ENCODE peak calls at places on chromosomes 12 and 14, in nine cellular contexts. One of them, this sample, is unnamed.
A peak's percentile ranks its signal among the peaks of the same experiment; 100 is the strongest.

GRCh38 chr14:78983126-78983525 is 813.0 kb downstream of the NRXN3 start:
- DNase-seq in aorta: no peak
- DNase-seq in A549: no peak
- DNase-seq in GM06990: no peak
- DNase-seq in CD4-positive, alpha-beta memory T cell: no peak
- DNase-seq in AG10803: peak; percentile 38
- DNase-seq in cardiac fibroblast: peak; percentile 52
- DNase-seq in CD8-positive, alpha-beta T cell: no peak
- DNase-seq in GM12865: no peak
- DNase-seq in this sample: no peak

GRCh38 chr14:104296388-104297312 is 158.3 kb downstream of the KIF26A start:
- DNase-seq in aorta: peak; percentile 72
- DNase-seq in A549: no peak
- DNase-seq in GM06990: no peak
- DNase-seq in CD4-positive, alpha-beta memory T cell: no peak
- DNase-seq in AG10803: no peak
- DNase-seq in cardiac fibroblast: peak; percentile 13
- DNase-seq in CD8-positive, alpha-beta T cell: no peak
- DNase-seq in GM12865: no peak
- DNase-seq in this sample: no peak

GRCh38 chr14:76828339-76829015 is 2.3 kb downstream of the LRRC74A start:
- DNase-seq in aorta: no peak
- DNase-seq in A549: no peak
- DNase-seq in GM06990: no peak
- DNase-seq in CD4-positive, alpha-beta memory T cell: no peak
- DNase-seq in AG10803: no peak
- DNase-seq in cardiac fibroblast: peak; percentile 21
- DNase-seq in CD8-positive, alpha-beta T cell: no peak
- DNase-seq in GM12865: no peak
- DNase-seq in this sample: no peak

GRCh38 chr14:29927596-29928341 is at the start of gene PRKD1:
- DNase-seq in aorta: peak; percentile 90
- DNase-seq in A549: peak; percentile 65
- DNase-seq in GM06990: peak; percentile 3
- DNase-seq in CD4-positive, alpha-beta memory T cell: no peak
- DNase-seq in AG10803: peak; percentile 71
- DNase-seq in cardiac fibroblast: peak; percentile 83
- DNase-seq in CD8-positive, alpha-beta T cell: no peak
- DNase-seq in GM12865: no peak
- DNase-seq in this sample: no peak

GRCh38 chr12:45994736-45995135 is 4.4 kb upstream of the SCAF11 start:
- DNase-seq in aorta: no peak
- DNase-seq in A549: no peak
- DNase-seq in GM06990: no peak
- DNase-seq in CD4-positive, alpha-beta memory T cell: no peak
- DNase-seq in AG10803: no peak
- DNase-seq in cardiac fibroblast: no peak
- DNase-seq in CD8-positive, alpha-beta T cell: no peak
- DNase-seq in GM12865: no peak
- DNase-seq in this sample: no peak

GRCh38 chr14:62711351-62712023 is 333.8 kb downstream of the KCNH5 start:
- DNase-seq in aorta: no peak
- DNase-seq in A549: no peak
- DNase-seq in GM06990: no peak
- DNase-seq in CD4-positive, alpha-beta memory T cell: no peak
- DNase-seq in AG10803: no peak
- DNase-seq in cardiac fibroblast: no peak
- DNase-seq in CD8-positive, alpha-beta T cell: no peak
- DNase-seq in GM12865: no peak
- DNase-seq in this sample: no peak

GRCh38 chr12:77767335-77767734 is 63.4 kb upstream of the NAV3 start:
- DNase-seq in aorta: no peak
- DNase-seq in A549: no peak
- DNase-seq in GM06990: no peak
- DNase-seq in CD4-positive, alpha-beta memory T cell: no peak
- DNase-seq in AG10803: no peak
- DNase-seq in cardiac fibroblast: no peak
- DNase-seq in CD8-positive, alpha-beta T cell: no peak
- DNase-seq in GM12865: no peak
- DNase-seq in this sample: no peak

GRCh38 chr12:9331218-9331626 is 123.0 kb upstream of the PZP start:
- DNase-seq in aorta: peak; percentile 84
- DNase-seq in A549: peak; percentile 35
- DNase-seq in GM06990: peak; percentile 24
- DNase-seq in CD4-positive, alpha-beta memory T cell: peak; percentile 54
- DNase-seq in AG10803: peak; percentile 37
- DNase-seq in cardiac fibroblast: peak; percentile 65
- DNase-seq in CD8-positive, alpha-beta T cell: peak; percentile 71
- DNase-seq in GM12865: peak; percentile 77
- DNase-seq in this sample: peak; percentile 25

GRCh38 chr12:52821826-52822660 is 8.1 kb upstream of the KRT4 start:
- DNase-seq in aorta: peak; percentile 61
- DNase-seq in A549: peak; percentile 31
- DNase-seq in GM06990: no peak
- DNase-seq in CD4-positive, alpha-beta memory T cell: no peak
- DNase-seq in AG10803: peak; percentile 39
- DNase-seq in cardiac fibroblast: peak; percentile 21
- DNase-seq in CD8-positive, alpha-beta T cell: no peak
- DNase-seq in GM12865: no peak
- DNase-seq in this sample: no peak

DNA sequence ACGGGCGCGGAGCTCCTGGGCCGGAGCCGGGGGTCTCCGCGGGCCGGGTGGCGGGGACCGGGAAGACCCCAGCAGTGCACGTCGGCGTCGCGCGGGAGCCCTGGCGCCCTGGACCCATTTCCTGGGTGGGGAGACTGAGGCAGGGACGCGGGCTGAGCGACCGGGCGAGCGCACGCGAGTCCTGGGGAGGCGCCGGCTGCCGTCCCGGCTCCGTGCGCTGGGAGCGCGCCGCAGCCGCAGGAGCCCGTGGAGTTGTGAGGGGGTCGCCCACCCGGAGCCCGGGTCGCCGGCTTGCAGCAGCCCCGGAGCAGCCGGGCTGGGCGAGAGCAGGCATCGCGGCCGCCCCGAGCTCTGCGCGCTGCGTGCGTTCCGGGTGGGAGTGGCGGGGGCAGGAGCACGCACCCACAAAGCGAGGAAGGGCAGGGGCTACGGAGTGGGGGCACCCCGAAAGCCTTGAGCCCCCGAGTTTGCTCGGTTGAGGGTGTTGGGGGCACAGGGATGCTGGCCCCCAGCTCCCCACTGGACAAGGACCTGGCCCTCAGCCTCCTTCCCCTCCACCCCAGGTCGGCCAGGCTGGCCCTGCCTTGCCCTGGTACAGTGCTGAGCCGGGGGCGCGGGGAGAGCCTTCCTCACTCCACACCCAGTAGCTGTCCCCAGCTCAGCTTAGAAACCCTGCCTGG is 618 bp downstream of the MMP17 start:
- DNase-seq in aorta: peak; percentile 80
- DNase-seq in A549: no peak
- DNase-seq in GM06990: no peak
- DNase-seq in CD4-positive, alpha-beta memory T cell: no peak
- DNase-seq in AG10803: no peak
- DNase-seq in cardiac fibroblast: no peak
- DNase-seq in CD8-positive, alpha-beta T cell: no peak
- DNase-seq in GM12865: no peak
- DNase-seq in this sample: no peak
- H3K4me3 ChIP-seq in aorta: peak overlapping the region; percentile 27
- H3K4me3 ChIP-seq in A549: peak overlapping the region; percentile 91
- H3K4me3 ChIP-seq in GM06990: peak overlapping the region; percentile 10
- H3K4me3 ChIP-seq in CD4-positive, alpha-beta memory T cell: no peak overlapping the region
- H3K4me3 ChIP-seq in AG10803: peak overlapping the region; percentile 76
- H3K4me3 ChIP-seq in cardiac fibroblast: peak overlapping the region; percentile 63
- H3K4me3 ChIP-seq in CD8-positive, alpha-beta T cell: peak overlapping the region; percentile 15
- H3K4me3 ChIP-seq in GM12865: peak overlapping the region; percentile 22
- H3K4me3 ChIP-seq in this sample: no peak overlapping the region

GRCh38 chr12:109832534-109833306 is 478 bp downstream of the TRPV4 start:
- DNase-seq in aorta: no peak
- DNase-seq in A549: no peak
- DNase-seq in GM06990: no peak
- DNase-seq in CD4-positive, alpha-beta memory T cell: no peak
- DNase-seq in AG10803: no peak
- DNase-seq in cardiac fibroblast: no peak
- DNase-seq in CD8-positive, alpha-beta T cell: no peak
- DNase-seq in GM12865: no peak
- DNase-seq in this sample: no peak
- H3K4me3 ChIP-seq in aorta: peak overlapping the region; percentile 32
- H3K4me3 ChIP-seq in A549: no peak overlapping the region
- H3K4me3 ChIP-seq in GM06990: no peak overlapping the region
- H3K4me3 ChIP-seq in CD4-positive, alpha-beta memory T cell: no peak overlapping the region
- H3K4me3 ChIP-seq in AG10803: peak overlapping the region; percentile 65
- H3K4me3 ChIP-seq in cardiac fibroblast: peak overlapping the region; percentile 61
- H3K4me3 ChIP-seq in CD8-positive, alpha-beta T cell: no peak overlapping the region
- H3K4me3 ChIP-seq in GM12865: no peak overlapping the region
- H3K4me3 ChIP-seq in this sample: no peak overlapping the region

GRCh38 chr12:68199127-68199526 is 26.5 kb downstream of the IL26 start:
- DNase-seq in aorta: no peak
- DNase-seq in A549: no peak
- DNase-seq in GM06990: no peak
- DNase-seq in CD4-positive, alpha-beta memory T cell: no peak
- DNase-seq in AG10803: no peak
- DNase-seq in cardiac fibroblast: no peak
- DNase-seq in CD8-positive, alpha-beta T cell: no peak
- DNase-seq in GM12865: no peak
- DNase-seq in this sample: no peak

GRCh38 chr12:68200854-68201253 is 24.8 kb downstream of the IL26 start:
- DNase-seq in aorta: no peak
- DNase-seq in A549: no peak
- DNase-seq in GM06990: no peak
- DNase-seq in CD4-positive, alpha-beta memory T cell: no peak
- DNase-seq in AG10803: no peak
- DNase-seq in cardiac fibroblast: peak; percentile 14
- DNase-seq in CD8-positive, alpha-beta T cell: no peak
- DNase-seq in GM12865: no peak
- DNase-seq in this sample: peak; percentile 37

GRCh38 chr12:68203460-68203875 is 22.1 kb downstream of the IL26 start:
- DNase-seq in aorta: no peak
- DNase-seq in A549: no peak
- DNase-seq in GM06990: no peak
- DNase-seq in CD4-positive, alpha-beta memory T cell: peak; percentile 33
- DNase-seq in AG10803: no peak
- DNase-seq in cardiac fibroblast: no peak
- DNase-seq in CD8-positive, alpha-beta T cell: peak; percentile 17
- DNase-seq in GM12865: no peak
- DNase-seq in this sample: peak; percentile 90

GRCh38 chr12:68198490-68199086 is 27.0 kb downstream of the IL26 start:
- DNase-seq in aorta: no peak
- DNase-seq in A549: no peak
- DNase-seq in GM06990: no peak
- DNase-seq in CD4-positive, alpha-beta memory T cell: peak; percentile 11
- DNase-seq in AG10803: no peak
- DNase-seq in cardiac fibroblast: no peak
- DNase-seq in CD8-positive, alpha-beta T cell: no peak
- DNase-seq in GM12865: no peak
- DNase-seq in this sample: no peak
- H3K4me3 ChIP-seq in aorta: no peak overlapping the region
- H3K4me3 ChIP-seq in A549: no peak overlapping the region
- H3K4me3 ChIP-seq in GM06990: no peak overlapping the region
- H3K4me3 ChIP-seq in CD4-positive, alpha-beta memory T cell: no peak overlapping the region
- H3K4me3 ChIP-seq in AG10803: no peak overlapping the region
- H3K4me3 ChIP-seq in cardiac fibroblast: no peak overlapping the region
- H3K4me3 ChIP-seq in CD8-positive, alpha-beta T cell: no peak overlapping the region
- H3K4me3 ChIP-seq in GM12865: no peak overlapping the region
- H3K4me3 ChIP-seq in this sample: no peak overlapping the region

GRCh38 chr12:119102274-119102673 is 76.5 kb upstream of the HSPB8 start:
- DNase-seq in aorta: no peak
- DNase-seq in A549: no peak
- DNase-seq in GM06990: no peak
- DNase-seq in CD4-positive, alpha-beta memory T cell: no peak
- DNase-seq in AG10803: no peak
- DNase-seq in cardiac fibroblast: no peak
- DNase-seq in CD8-positive, alpha-beta T cell: no peak
- DNase-seq in GM12865: no peak
- DNase-seq in this sample: no peak
- H3K4me3 ChIP-seq in aorta: no peak overlapping the region
- H3K4me3 ChIP-seq in A549: no peak overlapping the region
- H3K4me3 ChIP-seq in GM06990: no peak overlapping the region
- H3K4me3 ChIP-seq in CD4-positive, alpha-beta memory T cell: no peak overlapping the region
- H3K4me3 ChIP-seq in AG10803: no peak overlapping the region
- H3K4me3 ChIP-seq in cardiac fibroblast: no peak overlapping the region
- H3K4me3 ChIP-seq in CD8-positive, alpha-beta T cell: no peak overlapping the region
- H3K4me3 ChIP-seq in GM12865: no peak overlapping the region
- H3K4me3 ChIP-seq in this sample: no peak overlapping the region

This sample was measured in Jurkat, Clone E6-1.